ENCODE peak calls at places on chromosomes 5 and 9, in four cellular contexts. P, A, Z and E are unnamed samples.

GRCh38 chr9:69223605-69224004 is 49.5 kb downstream of the TJP2 start:
- DNase-seq in P (peak), A (peak), Z (no peak), E (no peak)

GRCh38 chr9:113269355-113269754 is 6.0 kb downstream of the CDC26 start:
- DNase-seq in P (no peak), A (no peak), Z (no peak), E (no peak)

GRCh38 chr5:74275204-74275992 is 365.1 kb downstream of the ENC1 start:
- DNase-seq in P (no peak), A (peak), Z (no peak), E (no peak)

GRCh38 chr5:1465966-1466471 is 20.8 kb upstream of the SLC6A3 start:
- DNase-seq in P (no peak), A (no peak), Z (no peak), E (no peak)

GRCh38 chr5:95317687-95318086 is 32.8 kb upstream of the MCTP1 start:
- DNase-seq in P (no peak), A (no peak), Z (no peak), E (no peak)

GRCh38 chr5:181203093-181203711 is 1.8 kb downstream of the TRIM7 start:
- DNase-seq in P (no peak), A (peak), Z (no peak), E (no peak)

GRCh38 chr5:147384346-147385193 is 125.3 kb downstream of the DPYSL3 start:
- DNase-seq in P (no peak), A (no peak), Z (no peak), E (no peak)

GRCh38 chr9:12538842-12539584 is 154.2 kb upstream of the TYRP1 start:
- DNase-seq in P (no peak), A (no peak), Z (no peak), E (no peak)

GRCh38 chr5:179927834-179928233 is 20.1 kb upstream of the TBC1D9B start:
- DNase-seq in P (no peak), A (no peak), Z (no peak), E (no peak)

DNA sequence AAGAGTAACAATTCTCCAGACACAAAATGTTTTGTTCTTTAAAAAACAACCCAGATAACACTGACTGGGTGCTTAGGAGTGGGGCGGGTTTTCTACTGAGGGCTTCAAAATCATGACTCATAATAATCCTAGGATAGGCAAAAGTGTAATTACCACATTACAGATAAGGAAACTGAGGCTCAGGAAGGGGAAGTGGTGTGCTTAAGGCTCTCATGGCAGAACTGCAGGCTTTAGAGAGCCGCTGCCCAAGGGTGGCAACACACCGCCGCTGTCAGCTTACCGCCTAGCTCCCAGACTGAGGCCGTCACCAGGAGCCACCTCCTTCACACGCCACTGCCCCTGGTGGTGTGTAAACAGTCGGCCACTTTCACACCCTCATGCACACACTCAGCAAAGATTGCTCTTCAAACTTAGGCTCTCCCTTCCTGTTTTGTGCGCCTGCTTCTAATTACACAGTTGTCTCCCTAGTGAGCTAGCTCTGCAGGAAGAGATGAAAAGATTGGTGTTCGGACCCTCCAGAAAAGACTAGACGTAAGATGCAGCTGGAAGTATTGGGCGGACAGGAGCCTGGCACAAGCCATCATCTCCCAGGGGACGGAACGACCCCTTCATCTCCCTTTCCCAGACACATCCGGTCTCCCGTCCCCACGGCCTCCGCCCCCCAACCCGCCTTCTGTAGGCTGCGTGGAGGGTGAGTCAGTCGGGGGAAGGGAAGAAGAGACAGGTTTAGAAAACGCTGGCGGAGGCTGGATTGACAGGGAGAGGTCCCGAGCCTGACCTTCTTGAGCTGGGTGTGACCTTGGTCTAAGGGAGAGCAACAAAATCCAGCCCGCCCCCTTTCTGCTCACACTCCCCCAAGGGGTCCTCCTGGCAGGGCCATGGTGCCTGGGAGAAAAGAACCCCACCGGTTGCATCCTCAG is 162.7 kb downstream of the SYK start:
- DNase-seq in P (peak), A (no peak), Z (no peak), E (no peak)
- TF ChIP-seq CTCF in P (no peak), A (peak), Z (no peak), E (peak)

GRCh38 chr5:402615-403359 is 40.2 kb upstream of the EXOC3 start:
- DNase-seq in P (no peak), A (no peak), Z (no peak), E (peak)

GRCh38 chr5:401216-402034 is 41.6 kb upstream of the EXOC3 start:
- DNase-seq in P (no peak), A (no peak), Z (no peak), E (no peak)

GRCh38 chr5:399296-400281 is 43.4 kb upstream of the EXOC3 start:
- DNase-seq in P (peak), A (peak), Z (peak), E (peak)

GRCh38 chr5:398475-399295 is 44.3 kb upstream of the EXOC3 start:
- DNase-seq in P (no peak), A (no peak), Z (no peak), E (no peak)

DNA sequence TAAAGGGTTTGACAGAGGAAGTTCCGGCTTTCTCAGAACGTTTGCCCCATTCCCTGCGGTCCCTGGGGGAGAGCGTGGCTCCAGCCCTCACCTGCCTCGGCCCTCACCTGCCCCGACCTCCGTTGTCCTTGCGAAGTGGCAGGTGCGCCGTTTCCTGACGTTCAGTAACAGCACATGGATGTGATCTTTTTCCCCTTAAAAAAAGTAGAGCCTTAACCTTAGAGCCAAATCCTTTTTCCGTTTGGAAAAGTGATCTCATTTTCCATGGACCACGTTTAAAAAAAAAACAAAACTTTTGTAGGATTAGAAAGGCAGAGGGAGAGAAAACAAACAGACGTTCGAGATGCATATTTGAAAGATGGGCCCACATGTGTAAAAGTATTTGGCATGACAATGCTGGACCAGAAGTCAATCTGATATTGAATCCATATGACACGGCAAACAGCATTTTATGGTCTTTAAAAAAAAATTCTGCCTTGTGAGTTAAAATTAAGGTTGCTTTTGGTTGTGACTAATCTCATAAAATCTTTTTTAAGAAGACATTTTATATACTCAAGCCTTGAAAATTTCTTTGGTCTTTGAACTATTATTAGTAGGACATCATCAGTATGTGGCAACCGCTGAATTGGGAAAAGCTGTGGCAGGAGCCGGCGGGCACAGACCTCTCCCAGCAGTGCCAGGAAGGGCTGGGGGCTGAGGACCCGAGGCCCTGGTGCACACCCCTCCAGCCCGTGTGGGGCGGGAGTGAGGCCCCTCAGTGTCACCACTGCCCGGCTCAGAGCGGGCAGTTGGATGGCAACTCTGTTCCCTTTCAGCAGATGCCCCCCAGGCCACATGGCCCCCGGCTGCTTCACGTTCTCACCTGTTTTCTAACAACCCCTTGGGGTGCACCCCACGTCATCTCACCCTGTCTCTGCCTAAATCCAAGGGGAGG is 42.4 kb upstream of the EXOC3 start:
- DNase-seq in P (no peak), A (peak), Z (no peak), E (no peak)
- H3K4me3 ChIP-seq in P (no peak), A (peak), Z (peak), E (peak)

GRCh38 chr5:134132372-134133212 is 18.1 kb downstream of the TCF7 start:
- DNase-seq in P (no peak), A (no peak), Z (no peak), E (peak)
- TF ChIP-seq CTCF in P (no peak), A (no peak), Z (no peak), E (peak)

GRCh38 chr5:14190194-14191164 is 47.3 kb downstream of the TRIO start:
- DNase-seq in P (peak), A (peak), Z (no peak), E (no peak)

GRCh38 chr5:14189680-14190079 is 46.5 kb downstream of the TRIO start:
- DNase-seq in P (no peak), A (no peak), Z (no peak), E (no peak)

GRCh38 chr5:14188778-14189177 is 45.6 kb downstream of the TRIO start:
- DNase-seq in P (no peak), A (no peak), Z (no peak), E (no peak)

GRCh38 chr5:14193496-14193895 is 50.4 kb downstream of the TRIO start:
- DNase-seq in P (no peak), A (peak), Z (no peak), E (no peak)

GRCh38 chr5:14191325-14191724 is 48.2 kb downstream of the TRIO start:
- DNase-seq in P (no peak), A (no peak), Z (no peak), E (no peak)
- H3K4me3 ChIP-seq in P (peak), A (no peak), Z (no peak), E (no peak)

DNA sequence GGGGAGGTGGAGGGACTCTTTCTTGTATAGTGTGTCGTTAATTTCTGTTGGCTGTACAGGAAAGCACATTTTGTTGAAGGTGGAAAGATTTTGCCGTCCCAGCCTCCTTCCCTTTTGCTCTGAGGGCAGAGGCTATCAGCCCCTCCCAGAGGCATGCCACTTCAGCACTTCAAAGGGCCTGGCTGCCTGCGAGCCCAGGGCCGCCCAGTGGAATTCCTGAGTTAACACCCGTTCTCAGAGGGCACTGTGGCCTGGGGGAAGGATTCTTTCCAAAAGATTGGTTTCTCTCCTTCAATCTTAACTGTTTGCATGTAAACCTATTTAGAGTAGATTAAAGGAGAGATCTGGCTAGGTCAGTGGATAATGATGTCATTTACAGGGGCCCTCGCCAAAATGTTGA is 238.6 kb downstream of the FANCC start:
- DNase-seq in P (no peak), A (no peak), Z (no peak), E (no peak)
- TF ChIP-seq CTCF in P (no peak), A (no peak), Z (no peak), E (no peak)

GRCh38 chr5:43191740-43192557 is at the start of gene NIM1K:
- DNase-seq in P (peak), A (peak), Z (peak), E (peak)

GRCh38 chr5:43193952-43194321 is 1.9 kb downstream of the NIM1K start:
- DNase-seq in P (no peak), A (no peak), Z (no peak), E (no peak)

GRCh38 chr5:43192558-43193170 is 639 bp downstream of the NIM1K start:
- DNase-seq in P (no peak), A (peak), Z (peak), E (peak)

GRCh38 chr5:43193171-43193951 is 1.3 kb downstream of the NIM1K start:
- DNase-seq in P (peak), A (peak), Z (no peak), E (no peak)

GRCh38 chr5:43190755-43191603 is 1.0 kb upstream of the NIM1K start:
- DNase-seq in P (no peak), A (peak), Z (no peak), E (no peak)
- H3K4me3 ChIP-seq in P (peak), A (no peak), Z (peak), E (peak)

GRCh38 chr9:105879181-105879580 is 184.8 kb downstream of the TMEM38B start:
- DNase-seq in P (no peak), A (no peak), Z (no peak), E (no peak)

GRCh38 chr9:105883847-105884246 is 189.5 kb downstream of the TMEM38B start:
- DNase-seq in P (no peak), A (no peak), Z (no peak), E (peak)

GRCh38 chr9:105880517-105880916 is 186.2 kb downstream of the TMEM38B start:
- DNase-seq in P (no peak), A (no peak), Z (no peak), E (no peak)

GRCh38 chr9:105884416-105884815 is 190.1 kb downstream of the TMEM38B start:
- DNase-seq in P (no peak), A (no peak), Z (no peak), E (no peak)

DNA sequence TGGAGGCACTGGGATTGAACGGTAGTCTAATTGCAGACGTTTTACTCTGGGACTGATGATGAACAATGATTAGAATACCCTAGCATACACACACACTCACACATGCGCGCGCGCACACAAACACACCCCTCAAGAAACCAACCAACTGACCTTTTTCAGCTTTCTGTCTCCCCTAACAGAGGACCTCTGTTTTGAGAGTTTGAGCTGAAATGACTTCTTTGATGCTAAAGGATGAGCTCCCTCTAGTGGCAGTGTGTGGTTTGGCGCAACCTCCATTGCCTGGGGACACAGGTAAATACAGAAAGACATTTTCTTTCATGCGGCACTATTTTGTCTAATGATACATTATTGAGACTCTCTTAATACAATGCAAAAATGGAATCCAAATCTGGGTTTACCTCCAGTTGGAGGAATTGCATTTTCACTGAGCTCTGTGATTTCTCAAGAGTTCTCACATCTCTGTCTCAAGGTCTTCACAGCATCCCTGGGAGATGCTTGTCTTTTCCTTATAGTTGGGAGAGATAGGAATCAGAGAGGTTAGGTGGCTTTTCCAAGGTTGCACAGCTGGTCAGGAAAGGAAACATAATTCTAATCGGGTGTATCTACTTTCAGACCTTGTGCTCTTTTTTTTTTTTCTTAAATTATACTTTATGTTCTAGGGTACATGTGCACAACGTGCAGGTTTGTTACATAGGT is 187.5 kb downstream of the TMEM38B start:
- DNase-seq in P (peak), A (peak), Z (peak), E (peak)
- TF ChIP-seq CTCF in P (peak), A (peak), Z (peak), E (peak)

DNA sequence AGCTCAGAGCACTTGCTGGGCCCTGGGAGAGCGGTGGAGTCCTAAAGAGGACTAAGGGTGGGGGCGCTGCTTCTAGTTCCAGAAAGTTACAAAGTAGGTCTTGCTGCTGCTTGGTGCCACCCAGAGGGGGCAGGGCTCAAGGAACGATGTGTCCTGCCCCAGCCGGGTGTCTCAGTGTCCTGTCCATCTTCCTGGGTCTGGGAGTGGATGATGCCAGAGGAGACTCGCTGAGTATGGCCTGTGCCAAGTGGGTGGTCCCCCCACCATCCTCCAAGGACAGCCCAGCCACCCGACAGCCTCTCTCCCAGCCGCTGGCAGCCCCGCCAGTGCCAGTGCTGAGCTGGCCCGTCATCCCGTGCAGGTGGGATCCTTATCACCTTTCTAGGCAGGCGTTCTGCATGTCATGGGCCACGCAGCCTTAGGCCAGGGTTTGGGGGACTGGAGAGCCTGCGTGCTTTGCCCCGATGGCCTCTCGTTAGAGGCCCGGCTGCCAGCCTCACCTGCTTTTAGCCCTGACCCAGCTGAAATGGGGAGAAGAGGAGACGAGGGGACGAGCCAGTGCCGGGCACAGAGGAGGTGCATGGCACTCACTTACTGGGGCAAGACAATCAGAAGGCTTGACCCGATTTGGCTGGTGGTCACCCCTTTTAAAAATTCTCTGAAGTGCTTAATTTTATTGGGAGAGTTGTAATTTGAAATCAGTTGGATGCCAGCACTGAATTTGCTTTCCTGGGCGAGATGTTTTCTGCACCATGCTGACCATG is 5.6 kb downstream of the WNK2 start:
- DNase-seq in P (no peak), A (no peak), Z (no peak), E (no peak)
- H3K4me3 ChIP-seq in P (no peak), A (no peak), Z (no peak), E (no peak)